ENCODE peak calls at places on chromosomes 13 and 19, in four cellular contexts. R is SK-N-SH, W is WTC11, Y is GM12878. T is an unnamed sample.

GRCh38 chr19:6801397-6802086 is 29.0 kb downstream of the VAV1 start:
- DNase-seq in R (peak; percentile 32), W (peak; percentile 12), Y (peak; percentile 85), T (peak; percentile 40)

GRCh38 chr19:53966931-53967330 is 4.2 kb downstream of the CACNG8 start:
- DNase-seq in R (no peak), W (no peak), Y (no peak), T (no peak)

GRCh38 chr19:39341122-39341719 is 1.0 kb upstream of the SAMD4B start:
- DNase-seq in R (peak; percentile 57), W (peak; percentile 29), Y (no peak), T (peak; percentile 34)

GRCh38 chr19:31232220-31232619 is 117.0 kb downstream of the TSHZ3 start:
- DNase-seq in R (no peak), W (no peak), Y (no peak), T (no peak)

GRCh38 chr13:113666324-113666660 is 727 bp upstream of the GRK1 start:
- DNase-seq in R (no peak), W (no peak), Y (no peak), T (no peak)

GRCh38 chr19:47398707-47399106 is 20.6 kb downstream of the MEIS3 start:
- DNase-seq in R (no peak), W (peak; percentile 33), Y (no peak), T (no peak)

GRCh38 chr19:2627319-2627829 is 75.1 kb downstream of the GNG7 start:
- DNase-seq in R (no peak), W (no peak), Y (no peak), T (no peak)

GRCh38 chr19:48123907-48124675 is 13.5 kb upstream of the PLA2G4C start:
- DNase-seq in R (no peak), W (no peak), Y (no peak), T (no peak)

GRCh38 chr19:41356984-41357739 is 3.4 kb upstream of the TGFB1 start:
- DNase-seq in R (peak; percentile 3), W (no peak), Y (no peak), T (no peak)

GRCh38 chr19:10471909-10472308 is 31.2 kb downstream of the KEAP1 start:
- DNase-seq in R (peak; percentile 65), W (no peak), Y (no peak), T (no peak)

GRCh38 chr13:51152713-51153112 is 41.6 kb upstream of the C13orf42 start:
- DNase-seq in R (no peak), W (no peak), Y (no peak), T (no peak)

GRCh38 chr13:76677047-76677446 is 209.2 kb downstream of the KCTD12 start:
- DNase-seq in R (no peak), W (no peak), Y (no peak), T (no peak)

GRCh38 chr13:96662036-96662435 is 332.2 kb downstream of the OXGR1 start:
- DNase-seq in R (no peak), W (no peak), Y (no peak), T (no peak)

GRCh38 chr19:2983351-2984195 is 6.2 kb downstream of the TLE6 start:
- DNase-seq in R (peak; percentile 87), W (peak; percentile 80), Y (no peak), T (no peak)

GRCh38 chr19:4140237-4140711 is 13.2 kb upstream of the CREB3L3 start:
- DNase-seq in R (peak; percentile 86), W (peak; percentile 61), Y (no peak), T (peak; percentile 80)

GRCh38 chr13:24135674-24136300 is 24.7 kb upstream of the SPATA13 start:
- DNase-seq in R (no peak), W (no peak), Y (no peak), T (no peak)

GRCh38 chr13:45464687-45465453 is at the start of gene COG3:
- DNase-seq in R (peak; percentile 96), W (peak; percentile 92), Y (peak; percentile 92), T (peak; percentile 93)

GRCh38 chr13:109868583-109869311 is 82.4 kb upstream of the IRS2 start:
- DNase-seq in R (no peak), W (no peak), Y (no peak), T (no peak)

GRCh38 chr13:54183728-54184127 is 1155.1 kb downstream of the OLFM4 start:
- DNase-seq in R (no peak), W (no peak), Y (no peak), T (no peak)

GRCh38 chr13:50085063-50085462 is 69.8 kb downstream of the KCNRG start:
- DNase-seq in R (no peak), W (no peak), Y (no peak), T (no peak)

GRCh38 chr13:77267362-77267761 is 59.5 kb downstream of the MYCBP2 start:
- DNase-seq in R (no peak), W (no peak), Y (no peak), T (no peak)

GRCh38 chr13:77325371-77325941 is 1.4 kb downstream of the MYCBP2 start:
- DNase-seq in R (peak; percentile 6), W (no peak), Y (no peak), T (no peak)

GRCh38 chr13:76383671-76384461 is 502.3 kb downstream of the KCTD12 start:
- DNase-seq in R (peak; percentile 36), W (no peak), Y (no peak), T (no peak)

GRCh38 chr19:35868172-35868822 is at the start of gene APLP1:
- DNase-seq in R (peak; percentile 92), W (peak; percentile 69), Y (no peak), T (peak; percentile 91)

GRCh38 chr13:50693755-50694154 is 149.7 kb downstream of the DLEU7 start:
- DNase-seq in R (no peak), W (peak; percentile 16), Y (no peak), T (no peak)

GRCh38 chr13:93116809-93117208 is 109.8 kb upstream of the GPC6 start:
- DNase-seq in R (peak; percentile 26), W (no peak), Y (no peak), T (no peak)

GRCh38 chr13:24249586-24249985 is 59.8 kb upstream of the C1QTNF9 start:
- DNase-seq in R (no peak), W (no peak), Y (no peak), T (no peak)

GRCh38 chr13:96238861-96239260 is 149.0 kb downstream of the HS6ST3 start:
- DNase-seq in R (no peak), W (no peak), Y (no peak), T (no peak)

GRCh38 chr13:113656831-113657671 is 947 bp downstream of the ATP4B start:
- DNase-seq in R (no peak), W (peak; percentile 13), Y (no peak), T (no peak)

GRCh38 chr13:112973577-112973951 is 4.5 kb downstream of the MCF2L start:
- DNase-seq in R (no peak), W (no peak), Y (no peak), T (no peak)

GRCh38 chr13:100203696-100204367 is 114.9 kb downstream of the PCCA start:
- DNase-seq in R (no peak), W (no peak), Y (no peak), T (no peak)

GRCh38 chr19:16661480-16662034 is 618 bp downstream of the TMEM38A start:
- DNase-seq in R (peak; percentile 36), W (peak; percentile 54), Y (no peak), T (peak; percentile 29)

GRCh38 chr13:33411312-33411711 is 125.8 kb upstream of the STARD13 start:
- DNase-seq in R (no peak), W (no peak), Y (no peak), T (no peak)

GRCh38 chr19:51142119-51142518 is at the start of gene SIGLEC7:
- DNase-seq in R (no peak), W (no peak), Y (no peak), T (no peak)

GRCh38 chr13:40640202-40640601 is 26.2 kb downstream of the FOXO1 start:
- DNase-seq in R (no peak), W (no peak), Y (no peak), T (no peak)

DNA sequence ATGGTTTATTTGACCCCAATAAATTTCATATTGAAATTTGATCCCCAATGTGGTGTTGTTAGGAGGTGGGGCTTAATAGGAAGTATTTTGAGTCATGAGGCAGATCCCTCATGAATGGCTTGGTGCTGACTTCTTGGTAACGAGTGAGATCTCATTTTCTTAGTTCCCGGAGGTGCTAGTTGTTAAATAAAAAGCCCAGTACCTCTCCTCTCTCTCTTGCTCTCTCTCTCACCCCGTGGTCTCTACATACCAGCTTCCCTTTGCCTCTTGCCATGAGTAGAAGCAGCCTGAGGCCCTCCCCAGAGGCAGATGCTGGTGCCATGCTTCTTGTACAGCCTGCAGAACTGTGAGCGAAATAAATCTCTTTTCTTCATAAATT is 39.4 kb upstream of the KATNAL1 start:
- DNase-seq in R (no peak), W (no peak), Y (no peak), T (no peak)
- TF ChIP-seq USF1 in R (no peak), W (no peak), Y (no peak), T (no peak)

GRCh38 chr13:111187879-111188643 is 73.0 kb downstream of the ARHGEF7 start:
- DNase-seq in R (no peak), W (no peak), Y (no peak), T (no peak)
- TF ChIP-seq USF1 in R (no peak), W (no peak), Y (no peak), T (no peak)

GRCh38 chr13:105139380-105140285 is 1395.8 kb downstream of the EFNB2 start:
- DNase-seq in R (no peak), W (peak; percentile 11), Y (peak; percentile 87), T (no peak)
- TF ChIP-seq USF1 in R (no peak), W (no peak), Y (no peak), T (no peak)

GRCh38 chr19:18252370-18252717 is 21.9 kb downstream of the IQCN start:
- DNase-seq in R (no peak), W (no peak), Y (no peak), T (no peak)

GRCh38 chr19:18253130-18253529 is 21.1 kb downstream of the IQCN start:
- DNase-seq in R (no peak), W (no peak), Y (no peak), T (no peak)

GRCh38 chr19:18254546-18255500 is 19.4 kb downstream of the IQCN start:
- DNase-seq in R (no peak), W (peak; percentile 59), Y (no peak), T (no peak)

GRCh38 chr19:18251587-18252369 is 22.5 kb downstream of the IQCN start:
- DNase-seq in R (peak; percentile 86), W (peak; percentile 93), Y (peak; percentile 40), T (peak; percentile 84)

DNA sequence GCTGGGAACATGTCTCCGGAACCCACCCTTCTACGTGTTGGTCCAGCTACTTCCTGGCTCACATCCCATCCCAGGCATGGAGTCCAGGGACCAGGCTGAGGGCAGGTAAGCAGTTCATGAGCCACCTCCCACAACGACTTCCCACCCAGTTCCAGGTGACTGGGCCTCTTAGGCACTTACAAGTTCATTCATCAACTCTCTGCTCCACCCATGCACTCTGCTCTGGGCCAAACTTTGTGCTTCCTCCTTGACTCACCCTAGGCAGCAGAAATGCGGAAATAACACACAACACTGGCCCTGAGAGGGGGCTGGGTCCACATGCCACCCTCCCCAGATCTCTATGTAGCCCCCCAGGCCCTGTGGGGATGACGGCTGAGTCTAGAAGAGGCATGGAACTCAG is 20.5 kb downstream of the IQCN start:
- DNase-seq in R (no peak), W (no peak), Y (no peak), T (no peak)
- TF ChIP-seq USF1 in R (no peak), W (no peak), Y (no peak), T (no peak)

GRCh38 chr13:23069571-23069970 is 111.2 kb upstream of the SGCG start:
- DNase-seq in R (no peak), W (no peak), Y (no peak), T (no peak)
- TF ChIP-seq USF1 in R (no peak), W (no peak), Y (no peak), T (no peak)

DNA sequence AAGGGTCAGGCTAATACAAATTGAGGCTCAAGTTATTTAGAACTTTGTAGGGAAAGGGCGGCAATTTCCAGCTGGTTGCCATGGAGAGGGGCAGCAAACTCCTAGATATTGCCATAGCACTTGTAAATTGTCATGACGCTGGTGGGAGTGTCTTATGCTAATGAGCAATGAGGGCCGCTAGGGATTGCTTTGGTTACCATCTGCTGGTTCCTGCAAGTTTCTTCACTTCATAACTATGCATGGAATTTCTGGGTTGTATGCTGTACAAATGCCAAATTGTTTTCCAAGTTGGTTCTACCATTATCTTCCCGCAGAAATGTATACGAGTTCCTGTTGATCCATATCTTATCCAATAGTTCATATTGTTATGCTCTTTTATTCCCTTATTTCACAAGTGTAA is 1339.4 kb downstream of the EFNB2 start:
- DNase-seq in R (no peak), W (peak; percentile 23), Y (no peak), T (no peak)
- TF ChIP-seq USF1 in R (no peak), W (no peak), Y (no peak), T (no peak)